ENCODE peak calls at places on chromosomes 11 and 22, in seven cellular contexts. V is CD4-positive, alpha-beta T cell; X is GM23338; E is neural progenitor cell; N is hepatocyte; T is BJ; F is fibroblast of lung. S is an unnamed sample.

GRCh38 chr11:118241191-118242098 is 10.7 kb downstream of the MPZL3 start:
- DNase-seq in T (no peak), N (peak; percentile 80), E (no peak), V (peak; percentile 55), X (no peak), F (no peak), S (no peak)

GRCh38 chr11:11043676-11044075 is 185.8 kb upstream of the ZBED5 start:
- DNase-seq in N (no peak), T (no peak), F (no peak), V (no peak), E (no peak), X (no peak), S (no peak)

GRCh38 chr11:131977854-131978253 is 607.4 kb downstream of the NTM start:
- DNase-seq in X (peak; percentile 61), T (peak; percentile 9), E (no peak), N (no peak), V (no peak), F (no peak), S (no peak)

GRCh38 chr22:38172489-38173155 is 9.0 kb downstream of the PLA2G6 start:
- DNase-seq in T (no peak), N (no peak), F (peak; percentile 62), X (no peak), V (peak; percentile 14), E (no peak), S (no peak)

GRCh38 chr22:26846645-26847044 is 189.3 kb downstream of the MIAT start:
- DNase-seq in F (no peak), T (no peak), V (no peak), N (no peak), X (no peak), E (no peak), S (no peak)

GRCh38 chr22:35477911-35478582 is 62.6 kb upstream of the RASD2 start:
- DNase-seq in E (no peak), T (peak; percentile 20), V (no peak), N (peak; percentile 88), X (no peak), F (peak; percentile 92), S (no peak)

GRCh38 chr11:130150790-130151189 is 8.8 kb upstream of the ST14 start:
- DNase-seq in V (no peak), N (no peak), F (no peak), E (no peak), X (no peak), T (no peak), S (no peak)

GRCh38 chr11:35166369-35167360 is 27.7 kb downstream of the CD44 start:
- DNase-seq in F (peak; percentile 51), N (no peak), V (peak; percentile 16), E (no peak), X (no peak), T (peak; percentile 87), S (peak; percentile 70)

GRCh38 chr11:35337136-35337918 is 82.0 kb downstream of the SLC1A2 start:
- DNase-seq in T (peak; percentile 93), F (peak; percentile 97), N (peak; percentile 56), X (peak; percentile 4), E (no peak), V (no peak), S (peak; percentile 85)

GRCh38 chr11:9061807-9062206 is 29.6 kb downstream of the SCUBE2 start:
- DNase-seq in T (no peak), N (no peak), V (no peak), E (no peak), F (no peak), X (no peak), S (no peak)

GRCh38 chr22:36954251-36955014 is 41.0 kb downstream of the CSF2RB start:
- DNase-seq in T (no peak), V (no peak), E (no peak), F (no peak), X (no peak), N (no peak), S (no peak)

GRCh38 chr11:68396526-68396925 is 64.0 kb upstream of the PPP6R3 start:
- DNase-seq in N (no peak), X (no peak), T (no peak), V (no peak), F (no peak), E (no peak), S (no peak)

GRCh38 chr11:67352546-67353316 is 615 bp downstream of the POLD4 start:
- DNase-seq in V (peak; percentile 67), X (peak; percentile 55), T (no peak), N (peak; percentile 70), E (no peak), F (no peak), S (no peak)

GRCh38 chr22:46945481-46945880 is 183.0 kb downstream of the TBC1D22A start:
- DNase-seq in F (no peak), V (no peak), E (no peak), X (no peak), T (no peak), N (no peak), S (no peak)

GRCh38 chr11:119728226-119728626 is 774 bp downstream of the NECTIN1 start:
- DNase-seq in F (no peak), N (no peak), T (no peak), X (no peak), E (peak; percentile 44), V (no peak), S (no peak)

GRCh38 chr11:29435421-29435820 is 581.4 kb downstream of the KCNA4 start:
- DNase-seq in N (no peak), X (no peak), F (no peak), T (no peak), V (no peak), E (no peak), S (no peak)

GRCh38 chr11:77092382-77092781 is 10.3 kb upstream of the OMP start:
- DNase-seq in N (no peak), F (no peak), V (no peak), X (no peak), E (no peak), T (no peak), S (no peak)

GRCh38 chr11:128327274-128327673 is 260.1 kb downstream of the ETS1 start:
- DNase-seq in X (no peak), T (no peak), E (no peak), V (no peak), N (no peak), F (no peak), S (no peak)

GRCh38 chr11:128326791-128327190 is 260.6 kb downstream of the ETS1 start:
- DNase-seq in N (no peak), F (no peak), V (no peak), E (no peak), T (no peak), X (no peak), S (no peak)

GRCh38 chr11:128324531-128325141 is 262.7 kb downstream of the ETS1 start:
- DNase-seq in N (no peak), X (no peak), V (peak; percentile 78), E (no peak), F (no peak), T (no peak), S (no peak)

GRCh38 chr11:128324051-128324481 is 263.3 kb downstream of the ETS1 start:
- DNase-seq in V (no peak), E (no peak), N (no peak), F (no peak), T (no peak), X (no peak), S (no peak)

DNA sequence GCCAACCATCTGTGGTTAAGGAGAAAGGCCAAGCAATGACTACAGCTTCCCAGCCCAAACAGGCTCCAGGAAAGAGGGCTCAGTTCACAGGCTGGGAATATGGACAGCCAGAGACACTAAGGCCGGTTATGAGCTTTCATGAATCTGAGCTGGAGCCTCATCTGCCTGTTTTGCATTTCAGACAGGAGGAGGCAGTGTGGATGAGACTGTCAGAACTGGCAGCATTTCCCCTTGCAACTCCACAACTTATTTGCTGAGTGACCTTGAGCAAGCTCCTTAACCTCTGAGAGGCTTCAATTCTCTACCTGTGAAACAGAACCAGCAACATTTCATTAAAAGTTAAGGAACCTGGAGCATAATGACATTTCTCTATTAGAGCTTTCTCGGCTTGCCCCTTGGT is 264.0 kb downstream of the ETS1 start:
- DNase-seq in E (no peak), V (peak; percentile 44), X (peak; percentile 24), F (peak; percentile 51), T (no peak), N (peak; percentile 46), S (no peak)
- TF ChIP-seq CTCF in E (peak; percentile 38), V (peak; percentile 52), X (peak; percentile 55), F (peak; percentile 45), T (peak; percentile 45), N (peak; percentile 40), S (peak; percentile 43)

DNA sequence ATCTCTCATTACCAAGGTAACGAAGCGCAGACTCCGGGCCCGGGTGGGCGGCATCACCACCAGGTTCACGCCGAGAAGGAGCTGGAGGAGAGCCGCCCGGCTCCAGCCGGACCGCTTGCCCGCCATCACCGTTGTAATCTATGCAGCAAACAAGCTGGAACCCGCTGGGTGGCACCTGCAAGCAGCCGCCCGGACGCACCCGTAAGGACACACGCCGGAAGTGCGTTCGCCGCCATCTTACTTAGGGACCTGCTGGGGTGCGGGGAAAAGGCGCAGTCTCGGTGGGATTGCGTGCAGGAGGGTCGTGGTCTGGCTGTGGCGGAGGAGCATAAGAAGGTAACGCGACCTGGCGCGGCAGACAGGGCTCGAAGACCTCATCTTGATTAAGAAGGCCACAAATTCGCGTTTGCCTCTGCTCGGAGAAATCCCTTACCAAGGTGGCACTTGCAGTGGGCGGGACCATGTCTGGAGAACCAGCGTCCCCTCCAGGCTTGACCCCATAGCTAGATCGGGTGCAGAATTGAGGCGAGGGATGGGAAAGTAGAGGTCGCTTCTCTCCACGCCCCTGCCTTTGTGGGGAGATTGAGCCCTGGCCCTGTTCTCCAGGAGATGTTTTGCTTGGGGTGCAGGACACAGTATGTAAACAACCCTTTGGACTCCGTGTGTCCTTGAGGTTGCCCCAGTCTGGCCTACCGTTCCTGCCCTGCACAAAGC is at the start of gene ACP2:
- DNase-seq in X (peak; percentile 96), F (peak; percentile 91), E (peak; percentile 90), T (no peak), N (peak; percentile 84), V (peak; percentile 85), S (no peak)
- TF ChIP-seq CTCF in X (peak; percentile 47), F (peak; percentile 12), E (peak; percentile 26), T (peak; percentile 48), N (peak; percentile 14), V (no peak), S (peak; percentile 38)

DNA sequence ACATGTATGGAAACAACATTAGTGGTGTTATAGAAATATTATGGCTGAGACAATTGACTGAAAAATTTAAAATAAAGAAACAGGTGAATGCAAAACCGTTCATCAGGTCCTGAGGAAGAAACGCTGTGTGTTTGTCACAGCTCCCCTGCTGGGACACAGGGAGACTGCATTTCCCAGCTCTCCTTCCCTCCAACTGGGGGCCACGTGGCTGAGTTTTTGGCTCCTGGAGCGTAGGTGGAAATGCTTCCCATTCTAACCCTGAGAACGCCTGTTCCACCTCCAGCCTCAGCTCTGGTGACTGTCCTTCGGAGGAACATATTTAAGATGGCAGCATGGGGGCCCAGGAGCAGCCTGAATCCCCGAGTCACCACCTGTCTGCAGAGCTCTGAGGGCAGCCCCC is 398.6 kb downstream of the BRD1 start:
- DNase-seq in T (no peak), N (no peak), X (no peak), F (no peak), E (peak; percentile 32), V (no peak), S (no peak)
- TF ChIP-seq CTCF in T (no peak), N (no peak), X (no peak), F (no peak), E (peak; percentile 8), V (no peak), S (no peak)

DNA sequence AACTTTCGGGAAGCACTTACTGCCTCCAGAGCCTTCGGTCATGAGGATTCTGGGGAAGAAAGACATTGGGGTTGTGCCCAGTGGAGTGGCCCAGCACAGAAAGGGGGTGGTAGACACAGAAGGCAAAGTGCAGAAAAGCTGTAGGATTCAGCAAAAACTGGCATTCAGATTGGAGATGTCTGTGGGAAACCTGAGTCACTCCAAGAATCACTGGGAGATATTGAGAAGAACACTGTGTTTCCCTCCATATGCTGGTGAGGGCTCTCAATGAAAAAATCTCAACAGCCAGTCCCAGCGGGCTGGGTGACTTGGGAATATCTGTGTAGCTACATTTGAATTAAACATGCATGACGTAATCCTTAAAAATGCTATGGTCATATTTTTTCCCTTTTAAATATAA is 61.2 kb upstream of the RCN1 start:
- DNase-seq in T (no peak), E (no peak), F (no peak), N (no peak), X (no peak), V (no peak), S (no peak)
- TF ChIP-seq CTCF in T (no peak), E (no peak), F (no peak), N (no peak), X (no peak), V (no peak), S (no peak)

S was measured in AG09319.